ENCODE peak calls at places on chromosomes 2 and 18, in six cellular contexts. K is SK-N-SH, I is K562, U is GM12878, S is HepG2, M is H1. H is an unnamed sample.

GRCh38 chr18:48801728-48802542 is 148.8 kb downstream of the SMAD7 start:
- DNase-seq in S (no peak), I (no peak), U (no peak), M (peak; percentile 33), K (no peak), H (no peak)

GRCh38 chr2:76415821-76416220 is 705.1 kb upstream of the GCFC2 start:
- DNase-seq in S (no peak), K (no peak), M (no peak), I (no peak), U (peak; percentile 17), H (no peak)

GRCh38 chr18:24915547-24915946 is 436.4 kb downstream of the ZNF521 start:
- DNase-seq in U (no peak), K (no peak), S (no peak), I (no peak), M (no peak), H (no peak)

GRCh38 chr2:100739735-100740432 is 80.1 kb upstream of the NPAS2 start:
- DNase-seq in K (no peak), M (no peak), U (no peak), I (peak; percentile 20), S (no peak), H (no peak)

GRCh38 chr2:32798841-32799240 is 147.9 kb upstream of the LTBP1 start:
- DNase-seq in I (no peak), K (no peak), M (no peak), S (no peak), U (no peak), H (no peak)

GRCh38 chr2:165687376-165687775 is 106.7 kb downstream of the GALNT3 start:
- DNase-seq in I (no peak), M (no peak), S (no peak), K (no peak), U (no peak), H (no peak)

GRCh38 chr18:14978962-14979535 is 231.1 kb downstream of the ANKRD30B start:
- DNase-seq in K (peak; percentile 47), M (peak; percentile 82), U (no peak), I (peak; percentile 5), S (peak; percentile 23), H (peak; percentile 7)

GRCh38 chr2:9138507-9139085 is 68.0 kb upstream of the ASAP2 start:
- DNase-seq in K (no peak), I (peak; percentile 58), S (no peak), U (no peak), M (peak; percentile 75), H (no peak)

GRCh38 chr2:196113061-196113974 is 44.7 kb upstream of the DNAH7 start:
- DNase-seq in I (no peak), M (no peak), U (no peak), S (no peak), K (no peak), H (no peak)

GRCh38 chr2:133377021-133377481 is 191.2 kb downstream of the NCKAP5 start:
- DNase-seq in S (no peak), M (no peak), K (no peak), I (no peak), U (no peak), H (no peak)
- TF ChIP-seq GABPA in S (no peak), M (no peak), K (no peak), I (no peak), U (no peak), H (no peak)

DNA sequence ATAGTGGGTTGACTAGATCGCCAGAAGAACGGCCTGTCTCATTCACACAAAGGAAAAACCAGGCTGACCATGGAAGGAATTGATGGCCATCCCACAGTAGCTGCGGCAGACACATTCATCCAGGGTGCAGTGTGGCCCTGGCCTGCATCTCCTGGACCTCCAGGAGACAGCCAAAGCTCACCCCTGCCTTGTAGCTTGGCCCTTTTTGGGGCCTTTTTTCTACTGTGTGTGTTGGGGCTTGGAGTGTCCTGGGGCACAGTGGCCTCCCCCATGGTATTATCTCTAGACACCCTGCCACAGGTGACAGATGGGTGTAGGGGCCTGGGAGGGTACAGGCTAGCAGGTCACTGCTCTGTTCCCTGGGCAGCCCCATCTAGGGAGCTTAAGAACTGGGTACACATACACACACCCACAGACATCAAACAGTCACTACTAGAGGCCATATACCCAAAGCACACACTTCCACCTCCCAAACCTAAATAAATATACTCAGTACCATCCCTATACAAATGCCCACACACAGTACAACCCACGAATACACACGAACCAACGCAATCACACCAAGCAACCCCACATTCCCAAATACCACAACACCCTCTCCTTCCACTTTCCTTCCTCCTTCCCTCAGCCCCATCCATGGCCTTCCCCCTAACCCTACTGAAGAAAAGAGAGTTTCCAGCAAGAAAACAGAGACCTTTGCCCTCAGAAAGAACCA is 8.6 kb downstream of the EN1 start:
- DNase-seq in K (no peak), U (no peak), S (no peak), I (no peak), M (no peak), H (no peak)
- H3K27me3 ChIP-seq in K (peaks cover 96% of the 10 kb centered on the region), U (peaks cover 16% of the 10 kb centered on the region), S (peaks cover 73% of the 10 kb centered on the region), I (peaks cover 16% of the 10 kb centered on the region), M (peaks cover 98% of the 10 kb centered on the region), H (peaks cover 93% of the 10 kb centered on the region)

GRCh38 chr18:79258447-79258846 is 137.3 kb upstream of the NFATC1 start:
- DNase-seq in S (no peak), M (no peak), I (peak; percentile 15), K (no peak), U (no peak), H (no peak)
- TF ChIP-seq GABPA in S (no peak), M (no peak), I (no peak), K (no peak), U (no peak), H (no peak)

GRCh38 chr2:131404794-131405193 is 40.8 kb upstream of the RAB6D start:
- DNase-seq in M (no peak), I (no peak), K (no peak), S (no peak), U (no peak), H (no peak)

GRCh38 chr2:131413148-131413747 is 49.3 kb upstream of the RAB6D start:
- DNase-seq in S (peak; percentile 61), I (peak; percentile 50), U (peak; percentile 15), K (peak; percentile 47), M (no peak), H (peak; percentile 4)

GRCh38 chr2:131410173-131410572 is 46.2 kb upstream of the RAB6D start:
- DNase-seq in I (no peak), U (no peak), K (no peak), M (no peak), S (no peak), H (no peak)

GRCh38 chr2:131408176-131408575 is 44.2 kb upstream of the RAB6D start:
- DNase-seq in M (no peak), U (no peak), K (no peak), I (no peak), S (no peak), H (no peak)

GRCh38 chr2:131408778-131409177 is 44.8 kb upstream of the RAB6D start:
- DNase-seq in M (no peak), U (no peak), K (no peak), S (no peak), I (no peak), H (no peak)
- H3K27me3 ChIP-seq in M (no peaks in the 10 kb centered on the region), U (peaks cover 2% of the 10 kb centered on the region), K (no peaks in the 10 kb centered on the region), S (peaks cover 46% of the 10 kb centered on the region), I (peaks cover 36% of the 10 kb centered on the region), H (peaks cover 5% of the 10 kb centered on the region)

GRCh38 chr18:79915161-79916127 is 36.0 kb downstream of the SLC66A2 start:
- DNase-seq in S (no peak), U (no peak), M (peak; percentile 45), I (no peak), K (peak; percentile 21), H (no peak)

GRCh38 chr18:79916546-79917350 is 34.7 kb downstream of the SLC66A2 start:
- DNase-seq in M (peak; percentile 40), K (no peak), I (no peak), U (no peak), S (no peak), H (no peak)

GRCh38 chr18:79916128-79916494 is 35.3 kb downstream of the SLC66A2 start:
- DNase-seq in I (no peak), S (no peak), M (no peak), K (no peak), U (no peak), H (no peak)

GRCh38 chr18:79912994-79913831 is 38.2 kb downstream of the SLC66A2 start:
- DNase-seq in U (no peak), S (no peak), I (no peak), K (no peak), M (peak; percentile 39), H (no peak)

DNA sequence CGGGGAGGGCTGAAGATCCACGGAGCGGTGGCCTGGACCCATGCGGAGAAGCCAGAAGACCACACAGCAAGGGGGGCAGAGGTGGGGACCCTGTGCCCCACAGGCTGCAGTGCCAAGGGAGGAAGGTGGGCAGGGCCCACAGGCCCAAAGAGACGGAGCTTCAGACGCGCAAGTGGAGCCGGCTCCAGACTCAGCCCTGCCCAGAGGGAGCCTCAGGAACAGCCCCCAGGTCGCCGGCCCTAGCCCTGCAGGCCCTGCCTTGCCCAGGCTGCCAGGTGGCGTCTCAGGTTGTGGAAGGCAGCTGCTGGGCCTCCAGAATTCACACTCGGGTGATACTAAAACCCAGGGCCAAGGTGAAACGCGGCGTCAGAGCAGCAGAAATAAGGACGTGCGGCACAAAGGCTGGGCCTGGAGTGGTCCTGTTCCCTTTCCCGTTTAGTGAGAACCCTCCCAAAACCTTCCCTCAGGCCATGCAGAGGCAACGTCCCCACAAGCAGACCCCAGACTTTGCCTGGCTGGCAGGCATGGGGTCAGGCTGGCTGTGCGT is 36.8 kb downstream of the SLC66A2 start:
- DNase-seq in M (peak; percentile 53), U (no peak), S (no peak), K (no peak), I (no peak), H (no peak)
- TF ChIP-seq GABPA in M (no peak), U (no peak), S (no peak), K (no peak), I (no peak), H (no peak)

H was measured in HL-60.